ENCODE peak calls at places on chromosomes 2 and 18, in five cellular contexts. One of them, this sample, is unnamed.

GRCh38 chr2:53208815-53209214 is 558.8 kb upstream of the CHAC2 start:
- DNase-seq in breast epithelium: no peak
- DNase-seq in adrenal gland: no peak
- DNase-seq in upper lobe of left lung: no peak
- DNase-seq in HCT116: no peak
- DNase-seq in this sample: no peak

GRCh38 chr2:217964255-217964654 is 38.5 kb downstream of the TNS1 start:
- DNase-seq in breast epithelium: peak; percentile 17
- DNase-seq in adrenal gland: no peak
- DNase-seq in upper lobe of left lung: no peak
- DNase-seq in HCT116: no peak
- DNase-seq in this sample: no peak

GRCh38 chr2:4518596-4518995 is 815.2 kb downstream of the DCDC2C start:
- DNase-seq in breast epithelium: no peak
- DNase-seq in adrenal gland: no peak
- DNase-seq in upper lobe of left lung: no peak
- DNase-seq in HCT116: no peak
- DNase-seq in this sample: no peak

GRCh38 chr18:45940724-45941123 is 26.4 kb downstream of the EPG5 start:
- DNase-seq in breast epithelium: no peak
- DNase-seq in adrenal gland: no peak
- DNase-seq in upper lobe of left lung: no peak
- DNase-seq in HCT116: no peak
- DNase-seq in this sample: no peak

GRCh38 chr2:165698621-165698946 is 95.5 kb downstream of the GALNT3 start:
- DNase-seq in breast epithelium: no peak
- DNase-seq in adrenal gland: peak; percentile 39
- DNase-seq in upper lobe of left lung: no peak
- DNase-seq in HCT116: peak; percentile 19
- DNase-seq in this sample: no peak

GRCh38 chr2:156349605-156350004 is 17.1 kb upstream of the NR4A2 start:
- DNase-seq in breast epithelium: no peak
- DNase-seq in adrenal gland: no peak
- DNase-seq in upper lobe of left lung: no peak
- DNase-seq in HCT116: no peak
- DNase-seq in this sample: no peak

GRCh38 chr2:61713457-61713856 is 140.4 kb downstream of the FAM161A start:
- DNase-seq in breast epithelium: no peak
- DNase-seq in adrenal gland: no peak
- DNase-seq in upper lobe of left lung: no peak
- DNase-seq in HCT116: no peak
- DNase-seq in this sample: no peak

GRCh38 chr18:74152906-74153305 is 4.6 kb downstream of the TIMM21 start:
- DNase-seq in breast epithelium: no peak
- DNase-seq in adrenal gland: no peak
- DNase-seq in upper lobe of left lung: no peak
- DNase-seq in HCT116: no peak
- DNase-seq in this sample: no peak

GRCh38 chr2:6506311-6507258 is 359.1 kb downstream of the CMPK2 start:
- DNase-seq in breast epithelium: no peak
- DNase-seq in adrenal gland: no peak
- DNase-seq in upper lobe of left lung: no peak
- DNase-seq in HCT116: peak; percentile 12
- DNase-seq in this sample: no peak

GRCh38 chr2:124024491-124025348 is at the start of gene CNTNAP5:
- DNase-seq in breast epithelium: peak; percentile 57
- DNase-seq in adrenal gland: peak; percentile 56
- DNase-seq in upper lobe of left lung: peak; percentile 89
- DNase-seq in HCT116: no peak
- DNase-seq in this sample: no peak

GRCh38 chr18:8933714-8934284 is 168.7 kb upstream of the NDUFV2 start:
- DNase-seq in breast epithelium: no peak
- DNase-seq in adrenal gland: no peak
- DNase-seq in upper lobe of left lung: no peak
- DNase-seq in HCT116: no peak
- DNase-seq in this sample: no peak

GRCh38 chr18:42183746-42184145 is 228.7 kb downstream of the PIK3C3 start:
- DNase-seq in breast epithelium: no peak
- DNase-seq in adrenal gland: peak; percentile 31
- DNase-seq in upper lobe of left lung: no peak
- DNase-seq in HCT116: no peak
- DNase-seq in this sample: no peak

GRCh38 chr2:236123716-236124115 is 44.5 kb downstream of the GBX2 start:
- DNase-seq in breast epithelium: no peak
- DNase-seq in adrenal gland: no peak
- DNase-seq in upper lobe of left lung: peak; percentile 64
- DNase-seq in HCT116: no peak
- DNase-seq in this sample: no peak

GRCh38 chr2:23324281-23324680 is 60.7 kb upstream of the KLHL29 start:
- DNase-seq in breast epithelium: no peak
- DNase-seq in adrenal gland: no peak
- DNase-seq in upper lobe of left lung: no peak
- DNase-seq in HCT116: no peak
- DNase-seq in this sample: no peak

GRCh38 chr2:232348936-232349335 is 29.6 kb upstream of the ALPP start:
- DNase-seq in breast epithelium: no peak
- DNase-seq in adrenal gland: no peak
- DNase-seq in upper lobe of left lung: peak; percentile 40
- DNase-seq in HCT116: peak; percentile 24
- DNase-seq in this sample: no peak

GRCh38 chr2:8231909-8232308 is 449.9 kb upstream of the ID2 start:
- DNase-seq in breast epithelium: no peak
- DNase-seq in adrenal gland: no peak
- DNase-seq in upper lobe of left lung: no peak
- DNase-seq in HCT116: no peak
- DNase-seq in this sample: no peak

GRCh38 chr2:210034087-210034683 is 31.7 kb downstream of the RPE start:
- DNase-seq in breast epithelium: no peak
- DNase-seq in adrenal gland: no peak
- DNase-seq in upper lobe of left lung: no peak
- DNase-seq in HCT116: no peak
- DNase-seq in this sample: no peak

GRCh38 chr18:73913505-73913904 is 234.1 kb downstream of the FBXO15 start:
- DNase-seq in breast epithelium: no peak
- DNase-seq in adrenal gland: no peak
- DNase-seq in upper lobe of left lung: no peak
- DNase-seq in HCT116: no peak
- DNase-seq in this sample: no peak

GRCh38 chr2:162490052-162490717 is 146.3 kb downstream of the GCA start:
- DNase-seq in breast epithelium: no peak
- DNase-seq in adrenal gland: no peak
- DNase-seq in upper lobe of left lung: no peak
- DNase-seq in HCT116: no peak
- DNase-seq in this sample: no peak

GRCh38 chr2:200625317-200625716 is 39.5 kb downstream of the AOX1 start:
- DNase-seq in breast epithelium: no peak
- DNase-seq in adrenal gland: no peak
- DNase-seq in upper lobe of left lung: no peak
- DNase-seq in HCT116: no peak
- DNase-seq in this sample: no peak

GRCh38 chr2:103249462-103249861 is 487.6 kb downstream of the TMEM182 start:
- DNase-seq in breast epithelium: no peak
- DNase-seq in adrenal gland: no peak
- DNase-seq in upper lobe of left lung: no peak
- DNase-seq in HCT116: no peak
- DNase-seq in this sample: no peak

GRCh38 chr2:101463885-101464653 is 10.8 kb downstream of the RFX8 start:
- DNase-seq in breast epithelium: no peak
- DNase-seq in adrenal gland: no peak
- DNase-seq in upper lobe of left lung: no peak
- DNase-seq in HCT116: no peak
- DNase-seq in this sample: no peak

GRCh38 chr18:11757084-11757590 is 68.1 kb downstream of the GNAL start:
- DNase-seq in breast epithelium: no peak
- DNase-seq in adrenal gland: no peak
- DNase-seq in upper lobe of left lung: no peak
- DNase-seq in HCT116: no peak
- DNase-seq in this sample: no peak

GRCh38 chr18:34807106-34807796 is 97.2 kb downstream of the DTNA start:
- DNase-seq in breast epithelium: no peak
- DNase-seq in adrenal gland: no peak
- DNase-seq in upper lobe of left lung: no peak
- DNase-seq in HCT116: peak; percentile 76
- DNase-seq in this sample: no peak

GRCh38 chr2:20415511-20415918 is 31.4 kb upstream of the RHOB start:
- DNase-seq in breast epithelium: peak; percentile 48
- DNase-seq in adrenal gland: no peak
- DNase-seq in upper lobe of left lung: no peak
- DNase-seq in HCT116: no peak
- DNase-seq in this sample: no peak

GRCh38 chr18:11669271-11669947 is 19.7 kb upstream of the GNAL start:
- DNase-seq in breast epithelium: no peak
- DNase-seq in adrenal gland: no peak
- DNase-seq in upper lobe of left lung: peak; percentile 43
- DNase-seq in HCT116: no peak
- DNase-seq in this sample: no peak

GRCh38 chr2:218809515-218809914 is 22.1 kb downstream of the PRKAG3 start:
- DNase-seq in breast epithelium: no peak
- DNase-seq in adrenal gland: no peak
- DNase-seq in upper lobe of left lung: peak; percentile 49
- DNase-seq in HCT116: no peak
- DNase-seq in this sample: no peak

GRCh38 chr2:121480826-121481225 is 49.9 kb upstream of the RNU4ATAC start:
- DNase-seq in breast epithelium: no peak
- DNase-seq in adrenal gland: peak; percentile 35
- DNase-seq in upper lobe of left lung: no peak
- DNase-seq in HCT116: no peak
- DNase-seq in this sample: no peak

GRCh38 chr18:10036479-10036878 is 122.7 kb downstream of the VAPA start:
- DNase-seq in breast epithelium: no peak
- DNase-seq in adrenal gland: peak; percentile 15
- DNase-seq in upper lobe of left lung: no peak
- DNase-seq in HCT116: no peak
- DNase-seq in this sample: peak; percentile 68

GRCh38 chr2:105777506-105778343 is 33.0 kb downstream of the NCK2 start:
- DNase-seq in breast epithelium: no peak
- DNase-seq in adrenal gland: no peak
- DNase-seq in upper lobe of left lung: no peak
- DNase-seq in HCT116: no peak
- DNase-seq in this sample: no peak

GRCh38 chr2:105775809-105776559 is 31.3 kb downstream of the NCK2 start:
- DNase-seq in breast epithelium: no peak
- DNase-seq in adrenal gland: no peak
- DNase-seq in upper lobe of left lung: no peak
- DNase-seq in HCT116: no peak
- DNase-seq in this sample: peak; percentile 83

GRCh38 chr2:105777071-105777482 is 32.4 kb downstream of the NCK2 start:
- DNase-seq in breast epithelium: no peak
- DNase-seq in adrenal gland: no peak
- DNase-seq in upper lobe of left lung: no peak
- DNase-seq in HCT116: no peak
- DNase-seq in this sample: no peak

GRCh38 chr2:105774781-105775337 is 30.1 kb downstream of the NCK2 start:
- DNase-seq in breast epithelium: no peak
- DNase-seq in adrenal gland: no peak
- DNase-seq in upper lobe of left lung: no peak
- DNase-seq in HCT116: no peak
- DNase-seq in this sample: peak; percentile 21

GRCh38 chr2:105776560-105776928 is 31.8 kb downstream of the NCK2 start:
- DNase-seq in breast epithelium: no peak
- DNase-seq in adrenal gland: no peak
- DNase-seq in upper lobe of left lung: no peak
- DNase-seq in HCT116: no peak
- DNase-seq in this sample: no peak
- H3K4me3 ChIP-seq in breast epithelium: no peak overlapping the region
- H3K4me3 ChIP-seq in adrenal gland: no peak overlapping the region
- H3K4me3 ChIP-seq in upper lobe of left lung: no peak overlapping the region
- H3K4me3 ChIP-seq in HCT116: no peak overlapping the region
- H3K4me3 ChIP-seq in this sample: no peak overlapping the region

DNA sequence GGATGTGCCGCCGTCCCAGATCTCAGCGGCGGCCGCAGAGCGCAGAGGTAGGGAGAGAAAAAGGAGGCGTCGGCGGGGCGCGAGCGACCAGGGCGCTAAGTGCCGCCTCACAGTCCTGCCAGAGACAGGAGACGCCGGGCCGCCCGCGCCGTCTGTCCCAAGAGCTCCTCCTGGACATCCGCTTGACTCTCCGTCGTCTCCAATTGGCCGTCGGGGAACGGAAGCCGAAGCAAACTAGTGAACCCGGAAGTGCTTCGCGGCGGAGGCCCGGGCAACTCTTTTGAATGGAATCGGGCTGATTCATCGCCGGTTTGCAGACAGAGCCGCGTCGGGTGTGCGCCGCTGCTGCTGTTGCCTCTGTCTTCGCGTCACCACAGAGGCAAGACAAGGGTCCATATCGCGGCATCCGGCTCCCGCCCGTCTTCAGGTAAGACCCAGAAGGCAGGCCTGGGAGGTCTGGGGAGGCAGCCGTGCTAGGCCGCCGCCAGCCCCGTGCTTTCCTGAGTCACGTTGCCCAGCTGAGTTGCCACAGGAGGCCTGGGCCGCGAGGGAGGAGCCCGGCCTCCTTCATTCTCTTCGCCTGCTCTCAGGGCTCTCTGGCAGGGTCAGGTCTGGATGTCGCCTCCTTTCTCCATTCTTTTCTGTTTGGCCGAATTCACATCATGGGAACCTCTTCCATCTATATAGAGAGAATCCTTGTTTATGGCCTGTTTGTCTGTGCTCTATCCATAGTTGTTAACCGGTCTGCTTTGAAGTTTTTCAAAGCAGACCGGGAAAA is at the start of gene PSMD14:
- DNase-seq in breast epithelium: peak; percentile 87
- DNase-seq in adrenal gland: peak; percentile 95
- DNase-seq in upper lobe of left lung: peak; percentile 95
- DNase-seq in HCT116: peak; percentile 92
- DNase-seq in this sample: peak; percentile 92
- TF ChIP-seq POLR2A in breast epithelium: peak; percentile 29
- TF ChIP-seq POLR2A in adrenal gland: peak; percentile 79
- TF ChIP-seq POLR2A in upper lobe of left lung: peak; percentile 81
- TF ChIP-seq POLR2A in HCT116: peak; percentile 78
- TF ChIP-seq POLR2A in this sample: no peak

GRCh38 chr2:98929920-98930319 is 6.1 kb downstream of the CRACDL start:
- DNase-seq in breast epithelium: no peak
- DNase-seq in adrenal gland: no peak
- DNase-seq in upper lobe of left lung: no peak
- DNase-seq in HCT116: no peak
- DNase-seq in this sample: no peak
- H3K4me3 ChIP-seq in breast epithelium: no peak overlapping the region
- H3K4me3 ChIP-seq in adrenal gland: no peak overlapping the region
- H3K4me3 ChIP-seq in upper lobe of left lung: no peak overlapping the region
- H3K4me3 ChIP-seq in HCT116: no peak overlapping the region
- H3K4me3 ChIP-seq in this sample: no peak overlapping the region

GRCh38 chr2:173353556-173353955 is 1.1 kb upstream of the CDCA7 start:
- DNase-seq in breast epithelium: no peak
- DNase-seq in adrenal gland: no peak
- DNase-seq in upper lobe of left lung: no peak
- DNase-seq in HCT116: no peak
- DNase-seq in this sample: no peak

GRCh38 chr2:173355866-173356508 is 1.3 kb downstream of the CDCA7 start:
- DNase-seq in breast epithelium: no peak
- DNase-seq in adrenal gland: no peak
- DNase-seq in upper lobe of left lung: peak; percentile 49
- DNase-seq in HCT116: no peak
- DNase-seq in this sample: no peak

GRCh38 chr2:173354601-173355131 is at the start of gene CDCA7:
- DNase-seq in breast epithelium: peak; percentile 52
- DNase-seq in adrenal gland: no peak
- DNase-seq in upper lobe of left lung: peak; percentile 91
- DNase-seq in HCT116: peak; percentile 54
- DNase-seq in this sample: peak; percentile 83

GRCh38 chr2:173354073-173354600 is 535 bp upstream of the CDCA7 start:
- DNase-seq in breast epithelium: no peak
- DNase-seq in adrenal gland: no peak
- DNase-seq in upper lobe of left lung: no peak
- DNase-seq in HCT116: no peak
- DNase-seq in this sample: no peak

GRCh38 chr2:173355132-173355865 is 627 bp downstream of the CDCA7 start:
- DNase-seq in breast epithelium: no peak
- DNase-seq in adrenal gland: peak; percentile 20
- DNase-seq in upper lobe of left lung: peak; percentile 87
- DNase-seq in HCT116: peak; percentile 28
- DNase-seq in this sample: no peak
- TF ChIP-seq POLR2A in breast epithelium: no peak
- TF ChIP-seq POLR2A in adrenal gland: no peak
- TF ChIP-seq POLR2A in upper lobe of left lung: no peak
- TF ChIP-seq POLR2A in HCT116: no peak
- TF ChIP-seq POLR2A in this sample: no peak

This sample was measured in lower leg skin.